ENCODE peak calls at places on chromosomes 2 and 18, in five cellular contexts. S is COR-L47, L is naive B cell, R is brain microvascular endothelial cell, N is type B pancreatic cell. Q is an unnamed sample.

GRCh38 chr2:10305254-10305635 is 2.5 kb downstream of the HPCAL1 start:
- DNase-seq in S (no peak), L (no peak), R (no peak), N (no peak), Q (no peak)

GRCh38 chr2:3290655-3291054 is 87.0 kb downstream of the EIPR1 start:
- DNase-seq in S (no peak), L (no peak), R (no peak), N (no peak), Q (no peak)

GRCh38 chr2:180604077-180604476 is 376.3 kb upstream of the UBE2E3 start:
- DNase-seq in S (no peak), L (no peak), R (peak), N (no peak), Q (no peak)

GRCh38 chr2:159078443-159078842 is 110.0 kb downstream of the TANC1 start:
- DNase-seq in S (no peak), L (no peak), R (no peak), N (no peak), Q (no peak)

GRCh38 chr2:30981519-30981918 is 156.7 kb downstream of the GALNT14 start:
- DNase-seq in S (no peak), L (no peak), R (no peak), N (no peak), Q (no peak)

GRCh38 chr18:74856967-74857366 is 259.3 kb downstream of the ZNF407 start:
- DNase-seq in S (peak), L (no peak), R (no peak), N (no peak), Q (no peak)

GRCh38 chr2:134300585-134300984 is 46.7 kb downstream of the MGAT5 start:
- DNase-seq in S (no peak), L (no peak), R (no peak), N (no peak), Q (no peak)

GRCh38 chr2:41414486-41415230 is 633.2 kb upstream of the PKDCC start:
- DNase-seq in S (peak), L (no peak), R (peak), N (no peak), Q (peak)

GRCh38 chr2:61702088-61702467 is 151.8 kb downstream of the FAM161A start:
- DNase-seq in S (no peak), L (no peak), R (no peak), N (no peak), Q (no peak)

GRCh38 chr2:240426797-240427721 is 8.4 kb upstream of the GPC1 start:
- DNase-seq in S (no peak), L (no peak), R (peak), N (no peak), Q (no peak)

GRCh38 chr2:184304006-184304405 is 294.3 kb upstream of the ZNF804A start:
- DNase-seq in S (no peak), L (no peak), R (peak), N (no peak), Q (no peak)

GRCh38 chr18:26708814-26709717 is 156.4 kb downstream of the AQP4 start:
- DNase-seq in S (no peak), L (no peak), R (no peak), N (no peak), Q (no peak)

GRCh38 chr2:105888625-105889024 is 143.9 kb downstream of the NCK2 start:
- DNase-seq in S (no peak), L (no peak), R (no peak), N (no peak), Q (no peak)

GRCh38 chr18:63586431-63586830 is 712 bp upstream of the SERPINB13 start:
- DNase-seq in S (no peak), L (no peak), R (no peak), N (no peak), Q (no peak)

GRCh38 chr2:55430536-55430935 is 10.9 kb upstream of the CCDC88A start:
- DNase-seq in S (no peak), L (no peak), R (no peak), N (no peak), Q (no peak)

GRCh38 chr2:235936493-235936892 is 231.7 kb downstream of the GBX2 start:
- DNase-seq in S (no peak), L (no peak), R (no peak), N (no peak), Q (no peak)

GRCh38 chr2:110853516-110853915 is 121.1 kb downstream of the ACOXL start:
- DNase-seq in S (no peak), L (no peak), R (peak), N (no peak), Q (peak)

GRCh38 chr2:216372761-216373291 is 543 bp upstream of the MARCHF4 start:
- DNase-seq in S (no peak), L (no peak), R (peak), N (no peak), Q (peak)

GRCh38 chr2:232674491-232674890 is 22.6 kb upstream of the GIGYF2 start:
- DNase-seq in S (no peak), L (no peak), R (no peak), N (no peak), Q (no peak)

GRCh38 chr2:3257842-3258241 is 119.8 kb downstream of the EIPR1 start:
- DNase-seq in S (no peak), L (no peak), R (no peak), N (no peak), Q (no peak)

GRCh38 chr2:112033600-112033999 is 21.5 kb upstream of the TMEM87B start:
- DNase-seq in S (no peak), L (no peak), R (peak), N (no peak), Q (no peak)

GRCh38 chr2:9228088-9228751 is 21.6 kb downstream of the ASAP2 start:
- DNase-seq in S (no peak), L (no peak), R (peak), N (peak), Q (peak)

GRCh38 chr2:191811807-191812602 is 34.9 kb downstream of the CAVIN2 start:
- DNase-seq in S (peak), L (peak), R (peak), N (no peak), Q (peak)

GRCh38 chr2:136424112-136424511 is 306.2 kb upstream of the CXCR4 start:
- DNase-seq in S (no peak), L (peak), R (no peak), N (no peak), Q (no peak)

GRCh38 chr2:35292269-35292668 is 1063.3 kb upstream of the CRIM1 start:
- DNase-seq in S (no peak), L (no peak), R (no peak), N (no peak), Q (no peak)

GRCh38 chr2:104518256-104518655 is 335.7 kb upstream of the POU3F3 start:
- DNase-seq in S (no peak), L (no peak), R (no peak), N (no peak), Q (no peak)

GRCh38 chr2:225042800-225043167 is 516 bp upstream of the DOCK10 start:
- DNase-seq in S (no peak), L (no peak), R (no peak), N (no peak), Q (no peak)

GRCh38 chr18:76475450-76476203 is 19.4 kb downstream of the ZNF516 start:
- DNase-seq in S (no peak), L (no peak), R (no peak), N (no peak), Q (no peak)

GRCh38 chr2:30074023-30074422 is 72.8 kb upstream of the YPEL5 start:
- DNase-seq in S (no peak), L (no peak), R (no peak), N (no peak), Q (no peak)

GRCh38 chr2:8567469-8568108 is 114.3 kb upstream of the ID2 start:
- DNase-seq in S (no peak), L (no peak), R (no peak), N (peak), Q (no peak)

GRCh38 chr2:190744041-190744440 is 95.2 kb downstream of the NAB1 start:
- DNase-seq in S (no peak), L (no peak), R (no peak), N (no peak), Q (no peak)

GRCh38 chr2:21501344-21502027 is 377.7 kb downstream of the TDRD15 start:
- DNase-seq in S (no peak), L (no peak), R (no peak), N (no peak), Q (peak)

Q was measured in AG08396.